ENCODE peak calls at places on chromosomes 6 and 20, in seven cellular contexts. One of them, this sample, is unnamed.

GRCh38 chr6:43741829-43742228 is 28.2 kb upstream of the VEGFA start:
- DNase-seq in omental fat pad: no peak
- DNase-seq in HT-29: no peak
- DNase-seq in left cardiac atrium: no peak
- DNase-seq in Right ventricle myocardium inferior: no peak
- DNase-seq in psoas muscle: no peak
- DNase-seq in AG04450: no peak
- DNase-seq in this sample: no peak

GRCh38 chr20:13128173-13128572 is 92.9 kb upstream of the ISM1 start:
- DNase-seq in Right ventricle myocardium inferior: no peak
- DNase-seq in left cardiac atrium: no peak
- DNase-seq in HT-29: no peak
- DNase-seq in AG04450: no peak
- DNase-seq in omental fat pad: no peak
- DNase-seq in psoas muscle: no peak
- DNase-seq in this sample: no peak

GRCh38 chr20:50995506-50995905 is 27.4 kb downstream of the KCNG1 start:
- DNase-seq in Right ventricle myocardium inferior: no peak
- DNase-seq in omental fat pad: no peak
- DNase-seq in HT-29: no peak
- DNase-seq in left cardiac atrium: no peak
- DNase-seq in AG04450: no peak
- DNase-seq in psoas muscle: no peak
- DNase-seq in this sample: no peak

GRCh38 chr6:107466062-107466461 is 6.7 kb upstream of the PDSS2 start:
- DNase-seq in AG04450: no peak
- DNase-seq in Right ventricle myocardium inferior: no peak
- DNase-seq in left cardiac atrium: no peak
- DNase-seq in omental fat pad: no peak
- DNase-seq in psoas muscle: no peak
- DNase-seq in HT-29: no peak
- DNase-seq in this sample: no peak

GRCh38 chr6:79453558-79454042 is 83.6 kb downstream of the LCA5 start:
- DNase-seq in Right ventricle myocardium inferior: no peak
- DNase-seq in omental fat pad: no peak
- DNase-seq in HT-29: peak
- DNase-seq in psoas muscle: no peak
- DNase-seq in left cardiac atrium: no peak
- DNase-seq in AG04450: no peak
- DNase-seq in this sample: no peak

GRCh38 chr6:95431637-95432228 is 145.6 kb upstream of the MANEA start:
- DNase-seq in psoas muscle: no peak
- DNase-seq in Right ventricle myocardium inferior: no peak
- DNase-seq in omental fat pad: no peak
- DNase-seq in HT-29: peak
- DNase-seq in AG04450: peak
- DNase-seq in left cardiac atrium: peak
- DNase-seq in this sample: no peak

GRCh38 chr6:127918506-127919427 is 17.9 kb upstream of the THEMIS start:
- DNase-seq in psoas muscle: no peak
- DNase-seq in Right ventricle myocardium inferior: no peak
- DNase-seq in HT-29: no peak
- DNase-seq in omental fat pad: no peak
- DNase-seq in left cardiac atrium: no peak
- DNase-seq in AG04450: no peak
- DNase-seq in this sample: no peak

GRCh38 chr6:29925341-29926080 is 16.8 kb upstream of the HLA-A start:
- DNase-seq in omental fat pad: no peak
- DNase-seq in psoas muscle: no peak
- DNase-seq in HT-29: no peak
- DNase-seq in AG04450: no peak
- DNase-seq in Right ventricle myocardium inferior: no peak
- DNase-seq in left cardiac atrium: no peak
- DNase-seq in this sample: no peak

GRCh38 chr6:137872071-137872470 is 5.0 kb downstream of the TNFAIP3 start:
- DNase-seq in left cardiac atrium: no peak
- DNase-seq in AG04450: no peak
- DNase-seq in Right ventricle myocardium inferior: no peak
- DNase-seq in HT-29: no peak
- DNase-seq in omental fat pad: no peak
- DNase-seq in psoas muscle: no peak
- DNase-seq in this sample: no peak

GRCh38 chr6:45398075-45398817 is 20.5 kb upstream of the SUPT3H start:
- DNase-seq in omental fat pad: no peak
- DNase-seq in left cardiac atrium: no peak
- DNase-seq in Right ventricle myocardium inferior: no peak
- DNase-seq in HT-29: peak
- DNase-seq in psoas muscle: no peak
- DNase-seq in AG04450: no peak
- DNase-seq in this sample: no peak

GRCh38 chr6:132733288-132733687 is 19.4 kb upstream of the VNN1 start:
- DNase-seq in Right ventricle myocardium inferior: no peak
- DNase-seq in AG04450: no peak
- DNase-seq in HT-29: no peak
- DNase-seq in omental fat pad: no peak
- DNase-seq in psoas muscle: no peak
- DNase-seq in left cardiac atrium: no peak
- DNase-seq in this sample: no peak

GRCh38 chr6:37725967-37726366 is 28.3 kb upstream of the MDGA1 start:
- DNase-seq in AG04450: no peak
- DNase-seq in omental fat pad: no peak
- DNase-seq in left cardiac atrium: no peak
- DNase-seq in Right ventricle myocardium inferior: no peak
- DNase-seq in HT-29: no peak
- DNase-seq in psoas muscle: no peak
- DNase-seq in this sample: no peak

GRCh38 chr20:20938131-20938530 is 168.0 kb downstream of the LINC00237 start:
- DNase-seq in omental fat pad: no peak
- DNase-seq in psoas muscle: no peak
- DNase-seq in left cardiac atrium: no peak
- DNase-seq in AG04450: no peak
- DNase-seq in HT-29: no peak
- DNase-seq in Right ventricle myocardium inferior: no peak
- DNase-seq in this sample: no peak

GRCh38 chr20:3935956-3936340 is 46.8 kb downstream of the PANK2 start:
- DNase-seq in left cardiac atrium: no peak
- DNase-seq in AG04450: no peak
- DNase-seq in omental fat pad: no peak
- DNase-seq in HT-29: no peak
- DNase-seq in psoas muscle: no peak
- DNase-seq in Right ventricle myocardium inferior: no peak
- DNase-seq in this sample: no peak

GRCh38 chr6:90941885-90942284 is 355.0 kb upstream of the MAP3K7 start:
- DNase-seq in HT-29: no peak
- DNase-seq in omental fat pad: no peak
- DNase-seq in Right ventricle myocardium inferior: peak
- DNase-seq in psoas muscle: no peak
- DNase-seq in left cardiac atrium: peak
- DNase-seq in AG04450: no peak
- DNase-seq in this sample: no peak

GRCh38 chr6:157181649-157182048 is 141.7 kb downstream of the TMEM242 start:
- DNase-seq in AG04450: no peak
- DNase-seq in psoas muscle: no peak
- DNase-seq in left cardiac atrium: no peak
- DNase-seq in omental fat pad: no peak
- DNase-seq in Right ventricle myocardium inferior: no peak
- DNase-seq in HT-29: peak
- DNase-seq in this sample: no peak

GRCh38 chr20:10185741-10186558 is 32.7 kb upstream of the SNAP25 start:
- DNase-seq in psoas muscle: no peak
- DNase-seq in left cardiac atrium: no peak
- DNase-seq in Right ventricle myocardium inferior: no peak
- DNase-seq in omental fat pad: no peak
- DNase-seq in HT-29: no peak
- DNase-seq in AG04450: no peak
- DNase-seq in this sample: no peak

GRCh38 chr20:3162080-3162611 is 2.5 kb upstream of the FASTKD5 start:
- DNase-seq in omental fat pad: no peak
- DNase-seq in HT-29: no peak
- DNase-seq in psoas muscle: no peak
- DNase-seq in Right ventricle myocardium inferior: no peak
- DNase-seq in AG04450: no peak
- DNase-seq in left cardiac atrium: no peak
- DNase-seq in this sample: no peak

GRCh38 chr6:30207619-30208295 is 5.4 kb downstream of the TRIM26 start:
- DNase-seq in left cardiac atrium: peak
- DNase-seq in Right ventricle myocardium inferior: no peak
- DNase-seq in AG04450: no peak
- DNase-seq in psoas muscle: no peak
- DNase-seq in omental fat pad: no peak
- DNase-seq in HT-29: no peak
- DNase-seq in this sample: no peak

GRCh38 chr20:8757146-8757545 is 311.7 kb upstream of the PLCB4 start:
- DNase-seq in HT-29: no peak
- DNase-seq in AG04450: peak
- DNase-seq in left cardiac atrium: no peak
- DNase-seq in Right ventricle myocardium inferior: no peak
- DNase-seq in omental fat pad: no peak
- DNase-seq in psoas muscle: no peak
- DNase-seq in this sample: no peak

GRCh38 chr6:147170269-147170668 is 33.9 kb upstream of the STXBP5 start:
- DNase-seq in psoas muscle: no peak
- DNase-seq in Right ventricle myocardium inferior: no peak
- DNase-seq in left cardiac atrium: no peak
- DNase-seq in omental fat pad: no peak
- DNase-seq in HT-29: no peak
- DNase-seq in AG04450: peak
- DNase-seq in this sample: no peak

GRCh38 chr6:170522565-170523183 is 30.4 kb downstream of the PSMB1 start:
- DNase-seq in omental fat pad: no peak
- DNase-seq in psoas muscle: no peak
- DNase-seq in Right ventricle myocardium inferior: no peak
- DNase-seq in AG04450: no peak
- DNase-seq in HT-29: no peak
- DNase-seq in left cardiac atrium: peak
- DNase-seq in this sample: no peak

GRCh38 chr6:167736486-167737204 is 90.1 kb upstream of the AFDN start:
- DNase-seq in HT-29: no peak
- DNase-seq in psoas muscle: no peak
- DNase-seq in left cardiac atrium: no peak
- DNase-seq in AG04450: no peak
- DNase-seq in omental fat pad: no peak
- DNase-seq in Right ventricle myocardium inferior: no peak
- DNase-seq in this sample: no peak

GRCh38 chr6:157235600-157236039 is 87.7 kb downstream of the TMEM242 start:
- DNase-seq in psoas muscle: peak
- DNase-seq in HT-29: peak
- DNase-seq in left cardiac atrium: peak
- DNase-seq in AG04450: no peak
- DNase-seq in Right ventricle myocardium inferior: peak
- DNase-seq in omental fat pad: no peak
- DNase-seq in this sample: no peak

GRCh38 chr20:3392756-3393155 is 14.7 kb downstream of the DNAAF9 start:
- DNase-seq in left cardiac atrium: no peak
- DNase-seq in AG04450: no peak
- DNase-seq in psoas muscle: no peak
- DNase-seq in HT-29: no peak
- DNase-seq in omental fat pad: no peak
- DNase-seq in Right ventricle myocardium inferior: no peak
- DNase-seq in this sample: no peak

GRCh38 chr6:19906161-19906560 is 69.0 kb downstream of the ID4 start:
- DNase-seq in psoas muscle: no peak
- DNase-seq in Right ventricle myocardium inferior: no peak
- DNase-seq in HT-29: no peak
- DNase-seq in left cardiac atrium: no peak
- DNase-seq in omental fat pad: no peak
- DNase-seq in AG04450: no peak
- DNase-seq in this sample: no peak

GRCh38 chr20:45423700-45424099 is 7.8 kb downstream of the PIGT start:
- DNase-seq in HT-29: no peak
- DNase-seq in left cardiac atrium: no peak
- DNase-seq in AG04450: no peak
- DNase-seq in Right ventricle myocardium inferior: no peak
- DNase-seq in omental fat pad: no peak
- DNase-seq in psoas muscle: no peak
- DNase-seq in this sample: no peak

GRCh38 chr6:122405417-122405816 is 6.0 kb downstream of the HSF2 start:
- DNase-seq in HT-29: no peak
- DNase-seq in AG04450: no peak
- DNase-seq in omental fat pad: no peak
- DNase-seq in Right ventricle myocardium inferior: no peak
- DNase-seq in left cardiac atrium: no peak
- DNase-seq in psoas muscle: no peak
- DNase-seq in this sample: no peak

GRCh38 chr20:35600176-35600995 is 15.2 kb upstream of the SPAG4 start:
- DNase-seq in omental fat pad: no peak
- DNase-seq in Right ventricle myocardium inferior: no peak
- DNase-seq in HT-29: no peak
- DNase-seq in AG04450: no peak
- DNase-seq in psoas muscle: peak
- DNase-seq in left cardiac atrium: no peak
- DNase-seq in this sample: no peak

GRCh38 chr20:19765266-19765665 is 7.2 kb downstream of the RIN2 start:
- DNase-seq in Right ventricle myocardium inferior: no peak
- DNase-seq in psoas muscle: no peak
- DNase-seq in AG04450: no peak
- DNase-seq in left cardiac atrium: no peak
- DNase-seq in HT-29: no peak
- DNase-seq in omental fat pad: no peak
- DNase-seq in this sample: no peak